ENCODE peak calls at places on chromosome 14, in nine cellular contexts. J is NB4, B is COR-L47, R is GM10248, G is fibroblast of the conjunctiva, O is nephron progenitor cell, V is M059J, H is ACHN, U is left ventricle myocardium superior. X is an unnamed sample.

GRCh38 chr14:65412881-65413738 is 580 bp downstream of the FUT8 start:
- DNase-seq in J (peak), B (peak), R (no peak), G (no peak), O (no peak), V (peak), H (peak), U (no peak), X (peak)

GRCh38 chr14:94126419-94126677 is 3.1 kb downstream of the IFI27L2 start:
- DNase-seq in J (no peak), B (no peak), R (no peak), G (no peak), O (no peak), V (no peak), H (no peak), U (no peak), X (no peak)

GRCh38 chr14:75418779-75419768 is 8.7 kb upstream of the JDP2 start:
- DNase-seq in J (peak), B (no peak), R (peak), G (no peak), O (peak), V (no peak), H (peak), U (peak), X (no peak)

GRCh38 chr14:101363880-101364391 is 197.4 kb upstream of the DIO3 start:
- DNase-seq in J (no peak), B (no peak), R (no peak), G (no peak), O (no peak), V (no peak), H (no peak), U (no peak), X (no peak)

GRCh38 chr14:90042587-90043252 is 19.1 kb upstream of the KCNK13 start:
- DNase-seq in J (no peak), B (no peak), R (no peak), G (no peak), O (no peak), V (no peak), H (no peak), U (no peak), X (no peak)

GRCh38 chr14:82886670-82887069 is 1353.0 kb upstream of the SEL1L start:
- DNase-seq in J (no peak), B (no peak), R (no peak), G (no peak), O (no peak), V (no peak), H (no peak), U (no peak), X (no peak)

GRCh38 chr14:79530555-79530954 is 680.7 kb downstream of the DIO2 start:
- DNase-seq in J (no peak), B (no peak), R (no peak), G (no peak), O (no peak), V (no peak), H (no peak), U (no peak), X (no peak)

GRCh38 chr14:65686761-65687160 is 274.2 kb downstream of the FUT8 start:
- DNase-seq in J (no peak), B (no peak), R (no peak), G (no peak), O (no peak), V (no peak), H (no peak), U (no peak), X (no peak)

GRCh38 chr14:103871596-103872480 is 24.5 kb upstream of the PPP1R13B start:
- DNase-seq in J (no peak), B (no peak), R (peak), G (no peak), O (peak), V (no peak), H (no peak), U (peak), X (no peak)

GRCh38 chr14:33564774-33565630 is 385.9 kb downstream of the EGLN3 start:
- DNase-seq in J (peak), B (no peak), R (peak), G (no peak), O (no peak), V (peak), H (peak), U (no peak), X (no peak)

GRCh38 chr14:64737391-64738305 is 33.4 kb downstream of the PLEKHG3 start:
- DNase-seq in J (no peak), B (no peak), R (no peak), G (no peak), O (no peak), V (no peak), H (no peak), U (no peak), X (no peak)

GRCh38 chr14:44700184-44700583 is 193.1 kb upstream of the FSCB start:
- DNase-seq in J (no peak), B (no peak), R (no peak), G (no peak), O (no peak), V (peak), H (peak), U (no peak), X (no peak)

GRCh38 chr14:31902002-31902401 is 175.1 kb upstream of the ARHGAP5 start:
- DNase-seq in J (no peak), B (no peak), R (no peak), G (no peak), O (no peak), V (peak), H (no peak), U (no peak), X (no peak)

GRCh38 chr14:77488558-77488957 is 10.1 kb downstream of the ISM2 start:
- DNase-seq in J (no peak), B (no peak), R (no peak), G (no peak), O (no peak), V (no peak), H (no peak), U (no peak), X (no peak)

GRCh38 chr14:35387209-35387608 is 17.3 kb downstream of the NFKBIA start:
- DNase-seq in J (no peak), B (no peak), R (no peak), G (no peak), O (no peak), V (no peak), H (no peak), U (no peak), X (no peak)

GRCh38 chr14:104210548-104211195 is 72.3 kb downstream of the KIF26A start:
- DNase-seq in J (no peak), B (no peak), R (no peak), G (no peak), O (no peak), V (no peak), H (no peak), U (peak), X (no peak)

GRCh38 chr14:74618078-74618952 is 6.3 kb upstream of the LTBP2 start:
- DNase-seq in J (peak), B (no peak), R (no peak), G (no peak), O (no peak), V (peak), H (peak), U (no peak), X (peak)

GRCh38 chr14:79949906-79950305 is 261.4 kb downstream of the DIO2 start:
- DNase-seq in J (no peak), B (no peak), R (no peak), G (no peak), O (no peak), V (no peak), H (no peak), U (no peak), X (no peak)

GRCh38 chr14:60204843-60205774 is 39.9 kb upstream of the DHRS7 start:
- DNase-seq in J (no peak), B (no peak), R (no peak), G (no peak), O (no peak), V (no peak), H (no peak), U (no peak), X (no peak)

GRCh38 chr14:93648440-93649168 is 139.7 kb downstream of the PRIMA1 start:
- DNase-seq in J (peak), B (peak), R (no peak), G (no peak), O (peak), V (peak), H (no peak), U (no peak), X (peak)

GRCh38 chr14:24879661-24880381 is 170.1 kb downstream of the STXBP6 start:
- DNase-seq in J (no peak), B (no peak), R (no peak), G (no peak), O (no peak), V (no peak), H (no peak), U (no peak), X (no peak)

GRCh38 chr14:69269381-69269780 is 9.4 kb downstream of the GALNT16 start:
- DNase-seq in J (no peak), B (no peak), R (no peak), G (no peak), O (no peak), V (no peak), H (no peak), U (no peak), X (no peak)

GRCh38 chr14:91660790-91661189 is 71.1 kb downstream of the CATSPERB start:
- DNase-seq in J (no peak), B (no peak), R (no peak), G (no peak), O (no peak), V (no peak), H (no peak), U (no peak), X (no peak)

GRCh38 chr14:74425525-74426201 is 347 bp downstream of the SYNDIG1L start:
- DNase-seq in J (peak), B (no peak), R (peak), G (no peak), O (peak), V (no peak), H (peak), U (peak), X (peak)

GRCh38 chr14:58923751-58924405 is 264.6 kb upstream of the DAAM1 start:
- DNase-seq in J (no peak), B (no peak), R (no peak), G (no peak), O (no peak), V (no peak), H (no peak), U (no peak), X (no peak)

GRCh38 chr14:69226178-69226577 is 33.8 kb upstream of the GALNT16 start:
- DNase-seq in J (no peak), B (no peak), R (no peak), G (no peak), O (no peak), V (no peak), H (no peak), U (no peak), X (no peak)

GRCh38 chr14:48963231-48963630 is 622.9 kb downstream of the RPS29 start:
- DNase-seq in J (no peak), B (no peak), R (no peak), G (no peak), O (no peak), V (no peak), H (no peak), U (no peak), X (no peak)

GRCh38 chr14:96038920-96039632 is at the start of gene C14orf132:
- DNase-seq in J (no peak), B (peak), R (peak), G (peak), O (peak), V (peak), H (peak), U (peak), X (no peak)

GRCh38 chr14:94129758-94130414 is 482 bp upstream of the IFI27L2 start:
- DNase-seq in J (peak), B (peak), R (no peak), G (peak), O (peak), V (peak), H (peak), U (peak), X (peak)

GRCh38 chr14:101022121-101022520 is 118.6 kb upstream of the RTL1 start:
- DNase-seq in J (peak), B (no peak), R (no peak), G (no peak), O (no peak), V (no peak), H (no peak), U (peak), X (no peak)

X was measured in NCI-H460.